ENCODE peak calls at places on chromosomes 2 and 18, in eight cellular contexts. W, T, U, O, A, I, Z and M are unnamed samples.

GRCh38 chr2:1055014-1055595 is 104.5 kb downstream of the SNTG2 start:
- DNase-seq in Z (no peak), A (peak), I (peak), O (no peak), W (no peak), T (no peak), U (no peak), M (no peak)

GRCh38 chr2:132797551-132797950 is 127.5 kb upstream of the LYPD1 start:
- DNase-seq in T (no peak), Z (no peak), U (no peak), W (no peak), A (peak), O (no peak), I (peak), M (no peak)

GRCh38 chr2:125553768-125554167 is 1102.2 kb upstream of the GYPC start:
- DNase-seq in I (no peak), A (no peak), Z (no peak), O (no peak), U (no peak), T (no peak), W (no peak), M (no peak)

GRCh38 chr2:211049321-211050018 is 493.1 kb downstream of the CPS1 start:
- DNase-seq in W (no peak), I (no peak), A (no peak), U (no peak), T (no peak), Z (no peak), O (no peak), M (no peak)

GRCh38 chr18:23422751-23423418 is 30.2 kb upstream of the RIOK3 start:
- DNase-seq in I (no peak), W (no peak), Z (no peak), T (peak), O (no peak), A (peak), U (peak), M (no peak)

GRCh38 chr18:74806700-74807416 is 209.2 kb downstream of the ZNF407 start:
- DNase-seq in U (no peak), Z (no peak), W (no peak), A (peak), O (no peak), I (peak), T (no peak), M (no peak)

GRCh38 chr2:113141451-113141850 is 14.1 kb downstream of the IL1RN start:
- DNase-seq in W (no peak), U (no peak), A (no peak), T (no peak), I (no peak), Z (no peak), O (peak), M (no peak)

GRCh38 chr2:189096769-189097447 is 82.7 kb downstream of the COL5A2 start:
- DNase-seq in I (peak), Z (no peak), O (no peak), U (no peak), T (no peak), A (peak), W (no peak), M (no peak)

GRCh38 chr2:21175895-21176646 is 52.3 kb downstream of the TDRD15 start:
- DNase-seq in Z (no peak), U (no peak), I (peak), O (no peak), T (no peak), W (no peak), A (no peak), M (no peak)

GRCh38 chr2:105553538-105554196 is 154.8 kb upstream of the FHL2 start:
- DNase-seq in T (peak), A (peak), Z (no peak), U (no peak), I (peak), W (no peak), O (no peak), M (no peak)

GRCh38 chr2:73414651-73415050 is 29.0 kb downstream of the ALMS1 start:
- DNase-seq in Z (no peak), A (no peak), U (no peak), T (no peak), I (no peak), W (no peak), O (no peak), M (no peak)

GRCh38 chr2:231632559-231633142 is 40.0 kb downstream of the TEX44 start:
- DNase-seq in O (no peak), W (no peak), U (no peak), Z (no peak), A (peak), I (no peak), T (no peak), M (no peak)

GRCh38 chr2:54483426-54483825 is 27.3 kb downstream of the SPTBN1 start:
- DNase-seq in W (no peak), I (peak), A (peak), O (no peak), U (no peak), T (no peak), Z (no peak), M (no peak)

GRCh38 chr2:168564641-168565040 is 108.6 kb downstream of the CERS6 start:
- DNase-seq in W (no peak), I (no peak), O (no peak), Z (no peak), U (no peak), A (no peak), T (no peak), M (no peak)

GRCh38 chr2:49661809-49662208 is 507.5 kb upstream of the FSHR start:
- DNase-seq in A (no peak), U (no peak), T (no peak), O (no peak), Z (no peak), W (no peak), I (no peak), M (no peak)

GRCh38 chr2:151716721-151717120 is 17.6 kb downstream of the NEB start:
- DNase-seq in W (no peak), U (no peak), Z (no peak), A (no peak), T (no peak), I (peak), O (no peak), M (no peak)

GRCh38 chr2:220473611-220474010 is 846.2 kb downstream of the SLC4A3 start:
- DNase-seq in I (no peak), A (no peak), O (no peak), T (no peak), U (no peak), Z (no peak), W (no peak), M (no peak)

GRCh38 chr2:7826656-7827055 is 855.2 kb upstream of the ID2 start:
- DNase-seq in U (no peak), T (no peak), O (no peak), I (no peak), Z (no peak), W (no peak), A (no peak), M (no peak)

GRCh38 chr2:149739171-149739879 is 151.8 kb upstream of the MMADHC start:
- DNase-seq in T (no peak), W (no peak), Z (no peak), O (no peak), A (no peak), I (no peak), U (no peak), M (no peak)

GRCh38 chr2:45973426-45973825 is 322.0 kb downstream of the PRKCE start:
- DNase-seq in Z (no peak), U (no peak), I (no peak), A (no peak), O (peak), W (no peak), T (no peak), M (peak)

GRCh38 chr2:86298411-86299390 is 38.7 kb downstream of the REEP1 start:
- DNase-seq in O (no peak), A (peak), Z (no peak), U (no peak), W (no peak), I (peak), T (no peak), M (no peak)

GRCh38 chr18:75475228-75475627 is 47.7 kb upstream of the SMIM21 start:
- DNase-seq in T (no peak), W (no peak), Z (no peak), A (peak), I (peak), O (no peak), U (no peak), M (no peak)

GRCh38 chr2:106843910-106844250 is 42.1 kb downstream of the ST6GAL2 start:
- DNase-seq in U (no peak), O (no peak), T (no peak), I (no peak), A (no peak), W (no peak), Z (no peak), M (peak)